ENCODE peak calls at places on chromosomes 12 and 14, in ten cellular contexts. S is mucosa of descending colon, T is MM.1S, C is spleen, K is nephron progenitor cell, O is lung, Q is neural progenitor cell, M is tibial artery, D is HFFc6, P is mesothelial cell of epicardium. G is an unnamed sample.

GRCh38 chr14:59664741-59665140 is 88.1 kb upstream of the CCDC175 start:
- DNase-seq in S (no peak), T (no peak), C (no peak), K (no peak), O (no peak), Q (no peak), M (no peak), D (no peak), P (no peak), G (no peak)

GRCh38 chr14:55846852-55847471 is 267.0 kb downstream of the KTN1 start:
- DNase-seq in S (peak; percentile 47), T (no peak), C (no peak), K (no peak), O (peak; percentile 35), Q (no peak), M (peak; percentile 82), D (peak; percentile 23), P (no peak), G (no peak)

GRCh38 chr12:94338395-94338794 is 121.3 kb downstream of the CEP83 start:
- DNase-seq in S (no peak), T (no peak), C (no peak), K (no peak), O (no peak), Q (no peak), M (no peak), D (no peak), P (no peak), G (no peak)

GRCh38 chr12:99087278-99087677 is 442.2 kb downstream of the APAF1 start:
- DNase-seq in S (no peak), T (no peak), C (no peak), K (no peak), O (no peak), Q (peak; percentile 42), M (no peak), D (no peak), P (no peak), G (no peak)

GRCh38 chr12:110367209-110367864 is 36.2 kb downstream of the ANAPC7 start:
- DNase-seq in S (no peak), T (no peak), C (no peak), K (no peak), O (no peak), Q (peak; percentile 13), M (no peak), D (no peak), P (no peak), G (no peak)

GRCh38 chr14:41280745-41281144 is 325.9 kb upstream of the LRFN5 start:
- DNase-seq in S (no peak), T (no peak), C (no peak), K (no peak), O (no peak), Q (peak; percentile 42), M (no peak), D (no peak), P (no peak), G (no peak)

GRCh38 chr12:46365951-46366379 is 6.6 kb downstream of the SLC38A2 start:
- DNase-seq in S (no peak), T (no peak), C (no peak), K (no peak), O (no peak), Q (no peak), M (no peak), D (no peak), P (no peak), G (no peak)

GRCh38 chr12:78916845-78917480 is 52.4 kb downstream of the SYT1 start:
- DNase-seq in S (no peak), T (no peak), C (no peak), K (no peak), O (no peak), Q (no peak), M (no peak), D (no peak), P (no peak), G (no peak)

GRCh38 chr12:69540606-69541386 is 44.5 kb upstream of the CCT2 start:
- DNase-seq in S (no peak), T (no peak), C (no peak), K (no peak), O (no peak), Q (no peak), M (no peak), D (peak; percentile 92), P (no peak), G (no peak)

GRCh38 chr12:62736596-62736995 is 198.4 kb downstream of the PPM1H start:
- DNase-seq in S (no peak), T (no peak), C (no peak), K (no peak), O (no peak), Q (no peak), M (no peak), D (no peak), P (no peak), G (no peak)

DNA sequence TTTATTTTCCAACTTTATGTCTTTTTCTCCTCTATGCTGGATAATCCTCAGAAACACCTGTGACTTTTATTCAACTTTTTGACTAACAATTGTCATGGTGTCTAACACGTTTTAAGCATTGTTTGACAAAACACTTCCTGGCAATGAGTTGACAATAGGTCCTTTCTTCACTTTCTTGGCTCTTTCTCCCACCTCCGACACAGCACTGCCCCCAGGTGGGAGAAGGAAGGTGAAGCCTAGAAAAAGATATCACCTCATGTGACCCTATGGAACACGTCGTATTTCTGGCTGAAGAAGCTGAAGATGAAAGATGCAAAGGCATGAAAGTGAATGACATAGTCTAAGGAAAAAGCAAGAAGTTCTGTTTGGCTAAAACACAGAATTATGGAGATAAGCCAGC is 430.0 kb downstream of the ETNK1 start:
- DNase-seq in S (no peak), T (peak; percentile 72), C (no peak), K (peak; percentile 17), O (no peak), Q (peak; percentile 78), M (no peak), D (no peak), P (no peak), G (no peak)
- TF ChIP-seq CTCF in S (no peak), T (peak; percentile 89), C (no peak), K (peak; percentile 40), O (no peak), Q (peak; percentile 85), M (peak; percentile 21), D (peak; percentile 40), P (no peak), G (no peak)

DNA sequence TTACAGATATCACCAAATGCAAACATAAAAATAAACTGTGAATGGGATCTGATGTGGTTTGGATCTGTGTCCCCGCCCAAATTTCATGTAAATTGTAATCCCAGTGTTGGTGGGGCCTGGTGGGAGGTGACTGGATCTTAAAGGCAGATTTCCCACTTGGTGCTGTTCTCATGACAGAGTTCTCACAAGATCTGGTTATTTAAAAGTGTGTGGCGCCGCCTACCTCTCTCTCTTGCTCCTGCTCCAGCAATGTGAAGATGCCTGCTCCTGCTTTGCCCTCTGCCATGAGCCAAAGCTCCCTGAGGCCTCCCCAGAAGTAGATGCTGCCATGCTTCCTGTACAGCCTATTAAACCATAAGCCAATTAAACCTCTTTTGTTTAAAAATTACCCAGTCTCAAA is 47.8 kb downstream of the SLC25A21 start:
- DNase-seq in S (no peak), T (no peak), C (no peak), K (no peak), O (no peak), Q (peak; percentile 31), M (no peak), D (no peak), P (no peak), G (no peak)
- TF ChIP-seq CTCF in S (no peak), T (no peak), C (no peak), K (no peak), O (no peak), Q (peak; percentile 38), M (no peak), D (peak; percentile 45), P (no peak), G (no peak)

GRCh38 chr12:32679091-32679909 is at the start of gene DNM1L:
- DNase-seq in S (peak; percentile 96), T (peak; percentile 94), C (peak; percentile 99), K (peak; percentile 93), O (peak; percentile 95), Q (peak; percentile 98), M (peak; percentile 92), D (peak; percentile 91), P (peak; percentile 93), G (peak; percentile 95)
- TF ChIP-seq CTCF in S (no peak), T (no peak), C (peak; percentile 69), K (no peak), O (peak; percentile 3), Q (peak; percentile 6), M (peak; percentile 20), D (peak; percentile 51), P (no peak), G (no peak)

GRCh38 chr12:12817611-12818010 is 4.5 kb downstream of the DDX47 start:
- DNase-seq in S (no peak), T (peak; percentile 72), C (no peak), K (no peak), O (no peak), Q (no peak), M (no peak), D (no peak), P (no peak), G (peak; percentile 41)

GRCh38 chr12:12819221-12819620 is 6.1 kb downstream of the DDX47 start:
- DNase-seq in S (no peak), T (no peak), C (no peak), K (no peak), O (no peak), Q (no peak), M (no peak), D (no peak), P (no peak), G (no peak)

GRCh38 chr12:12818693-12819092 is 5.5 kb downstream of the DDX47 start:
- DNase-seq in S (no peak), T (no peak), C (no peak), K (no peak), O (no peak), Q (no peak), M (no peak), D (no peak), P (no peak), G (no peak)

GRCh38 chr12:12821975-12822374 is 8.8 kb downstream of the DDX47 start:
- DNase-seq in S (no peak), T (peak; percentile 57), C (no peak), K (no peak), O (no peak), Q (no peak), M (no peak), D (no peak), P (no peak), G (peak; percentile 64)

DNA sequence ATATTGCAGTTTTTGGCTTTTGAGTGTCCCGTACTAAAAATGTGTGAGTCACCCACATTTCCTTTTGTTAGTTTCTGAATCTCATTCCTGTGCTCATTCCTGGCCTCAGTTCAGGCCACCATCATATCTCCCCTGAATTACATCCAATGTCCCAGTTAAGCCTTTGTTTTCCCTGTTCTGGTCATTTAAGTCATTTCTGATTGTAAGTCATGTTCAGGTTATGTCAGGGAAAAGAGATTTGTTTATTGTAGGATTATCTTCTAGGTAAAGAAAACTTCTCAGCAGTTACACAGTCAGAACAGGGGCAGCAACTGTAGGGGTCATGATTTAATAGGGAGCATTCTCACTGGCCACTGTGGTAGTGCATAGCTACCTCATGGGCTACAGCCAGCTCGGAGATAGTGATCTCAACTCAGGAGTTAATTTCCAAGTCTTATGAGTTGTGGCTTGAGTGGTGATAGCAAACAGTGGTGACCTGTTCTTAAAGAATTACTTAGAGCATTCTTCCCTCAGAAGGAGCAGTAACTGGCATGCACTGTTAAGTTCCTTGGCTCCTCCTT is 6.7 kb downstream of the DDX47 start:
- DNase-seq in S (no peak), T (no peak), C (no peak), K (no peak), O (no peak), Q (no peak), M (peak; percentile 48), D (peak; percentile 99), P (no peak), G (no peak)
- TF ChIP-seq CTCF in S (no peak), T (no peak), C (no peak), K (no peak), O (no peak), Q (no peak), M (no peak), D (no peak), P (no peak), G (no peak)